ENCODE peak calls at places on chromosome 19, in five cellular contexts. P is germinal center; Z is mucosa of gallbladder; Y is stimulated activated CD8-positive, alpha-beta memory T cell treated with anti-CD3 and anti-CD28 coated beads, Interleukin-15, amount 100 ng/mL, for 1 hour; B is stimulated activated CD4-positive, alpha-beta T cell treated with anti-CD3 and anti-CD28 coated beads, Interleukin-1b, Interleukin-23, amount 100 ng/mL, for 24 hours. W is an unnamed sample.
A peak's percentile ranks its signal among the peaks of the same experiment; 100 is the strongest.

GRCh38 chr19:47614559-47614958 is 5.6 kb downstream of the BICRA start:
- DNase-seq in P (no peak), Z (no peak), Y (no peak), B (no peak), W (no peak)

GRCh38 chr19:782195-783043 is 14.8 kb upstream of the PTBP1 start:
- DNase-seq in P (no peak), Z (peak; percentile 76), Y (no peak), B (no peak), W (no peak)

GRCh38 chr19:12948597-12949362 is 3.1 kb downstream of the RAD23A start:
- DNase-seq in P (no peak), Z (no peak), Y (no peak), B (no peak), W (no peak)

GRCh38 chr19:48718711-48719231 is 754 bp downstream of the MAMSTR start:
- DNase-seq in P (no peak), Z (no peak), Y (no peak), B (no peak), W (no peak)

GRCh38 chr19:5220361-5220760 is 120.3 kb downstream of the PTPRS start:
- DNase-seq in P (no peak), Z (no peak), Y (no peak), B (no peak), W (no peak)

GRCh38 chr19:6873708-6874431 is 13.5 kb upstream of the ADGRE1 start:
- DNase-seq in P (no peak), Z (no peak), Y (no peak), B (no peak), W (no peak)

GRCh38 chr19:8654591-8655339 is 24.3 kb downstream of the NFILZ start:
- DNase-seq in P (peak; percentile 75), Z (peak; percentile 36), Y (peak; percentile 44), B (peak; percentile 57), W (peak; percentile 51)

GRCh38 chr19:48510421-48511268 is 990 bp downstream of the LMTK3 start:
- DNase-seq in P (peak; percentile 68), Z (peak; percentile 69), Y (peak; percentile 69), B (peak; percentile 57), W (no peak)

GRCh38 chr19:38862321-38863059 is 12.7 kb upstream of the HNRNPL start:
- DNase-seq in P (no peak), Z (peak; percentile 59), Y (no peak), B (no peak), W (no peak)

GRCh38 chr19:21604941-21605548 is 99.6 kb downstream of the ZNF429 start:
- DNase-seq in P (no peak), Z (no peak), Y (no peak), B (no peak), W (no peak)

GRCh38 chr19:38606131-38606530 is 11.6 kb downstream of the MAP4K1 start:
- DNase-seq in P (no peak), Z (no peak), Y (no peak), B (no peak), W (no peak)

GRCh38 chr19:49488863-49489537 is 1.6 kb downstream of the RPL13A start:
- DNase-seq in P (no peak), Z (no peak), Y (no peak), B (no peak), W (no peak)

GRCh38 chr19:3670796-3671679 is 29.2 kb downstream of the PIP5K1C start:
- DNase-seq in P (no peak), Z (peak; percentile 59), Y (peak; percentile 7), B (no peak), W (no peak)

GRCh38 chr19:31283701-31284100 is 65.5 kb downstream of the TSHZ3 start:
- DNase-seq in P (no peak), Z (no peak), Y (no peak), B (no peak), W (no peak)

GRCh38 chr19:38912600-38913514 is 871 bp upstream of the CCER2 start:
- DNase-seq in P (no peak), Z (no peak), Y (no peak), B (no peak), W (no peak)

GRCh38 chr19:48290341-48290922 is 20.6 kb downstream of the ZNF114 start:
- DNase-seq in P (no peak), Z (no peak), Y (no peak), B (no peak), W (no peak)

W was measured in GM18507.